ENCODE peak calls at places on chromosomes 3 and 15, in ten cellular contexts. H, T, R, Z, A, K, I, N, D and U are unnamed samples.

GRCh38 chr3:20056727-20057611 is 16.7 kb downstream of the KAT2B start:
- DNase-seq in Z (peak), H (peak), N (no peak), A (no peak), T (no peak), I (no peak), R (peak), K (no peak), D (no peak), U (no peak)

GRCh38 chr3:12222765-12223485 is 64.2 kb upstream of the TIMP4 start:
- DNase-seq in T (no peak), Z (no peak), K (no peak), N (no peak), R (peak), A (no peak), H (no peak), D (no peak), I (no peak), U (peak)

GRCh38 chr3:165279471-165279870 is 83.3 kb upstream of the SLITRK3 start:
- DNase-seq in N (no peak), H (no peak), I (no peak), K (no peak), T (no peak), A (no peak), R (no peak), Z (no peak), D (no peak), U (no peak)

GRCh38 chr3:163722421-163722820 is 1355.9 kb downstream of the SI start:
- DNase-seq in I (no peak), D (no peak), T (no peak), N (no peak), A (no peak), Z (no peak), R (no peak), K (no peak), H (no peak), U (no peak)

GRCh38 chr3:27360113-27361078 is 8.8 kb downstream of the NEK10 start:
- DNase-seq in A (peak), N (no peak), H (peak), Z (no peak), T (no peak), D (no peak), K (peak), R (no peak), I (no peak), U (no peak)

GRCh38 chr15:76328106-76328696 is 8.4 kb upstream of the ISL2 start:
- DNase-seq in I (no peak), Z (no peak), D (no peak), K (no peak), R (no peak), H (no peak), T (no peak), A (no peak), N (no peak), U (no peak)

GRCh38 chr3:49500408-49501257 is 30.6 kb downstream of the DAG1 start:
- DNase-seq in A (peak), T (no peak), R (peak), I (peak), Z (peak), D (no peak), K (no peak), N (no peak), H (peak), U (peak)

GRCh38 chr3:26915208-26915607 is 292.6 kb downstream of the LRRC3B start:
- DNase-seq in R (no peak), D (no peak), A (no peak), K (no peak), Z (no peak), T (no peak), I (no peak), N (no peak), H (no peak), U (no peak)

GRCh38 chr15:55774113-55774970 is 31.4 kb upstream of the PRTG start:
- DNase-seq in R (peak), N (no peak), D (peak), I (no peak), Z (no peak), T (no peak), A (peak), H (peak), K (peak), U (no peak)

GRCh38 chr3:24598691-24599090 is 104.0 kb upstream of the THRB start:
- DNase-seq in N (no peak), K (no peak), R (no peak), T (no peak), Z (no peak), A (no peak), D (no peak), H (no peak), I (no peak), U (no peak)

GRCh38 chr3:13507791-13508339 is 27.8 kb downstream of the HDAC11 start:
- DNase-seq in I (no peak), K (no peak), A (no peak), H (peak), R (peak), T (peak), D (no peak), Z (no peak), N (no peak), U (no peak)

GRCh38 chr15:28109626-28110415 is 10.7 kb upstream of the OCA2 start:
- DNase-seq in A (no peak), Z (no peak), D (no peak), H (no peak), R (no peak), I (no peak), T (no peak), K (no peak), N (no peak), U (no peak)

GRCh38 chr15:80850941-80851451 is 71.8 kb downstream of the CEMIP start:
- DNase-seq in R (no peak), D (no peak), K (no peak), N (no peak), T (no peak), A (no peak), Z (peak), I (no peak), H (no peak), U (no peak)

GRCh38 chr3:37892917-37893595 is 31.4 kb downstream of the CTDSPL start:
- DNase-seq in R (no peak), N (no peak), D (no peak), I (no peak), H (peak), A (no peak), T (no peak), Z (no peak), K (no peak), U (no peak)

GRCh38 chr15:21269121-21269520 is 171.2 kb downstream of the POTEB3 start:
- DNase-seq in A (no peak), Z (no peak), R (no peak), I (no peak), D (no peak), T (no peak), H (peak), N (no peak), K (no peak), U (no peak)

GRCh38 chr3:59286791-59287531 is 237.1 kb upstream of the CFAP20DC start:
- DNase-seq in Z (no peak), K (no peak), N (no peak), I (no peak), H (no peak), A (no peak), T (no peak), R (no peak), D (peak), U (no peak)

GRCh38 chr15:78168591-78168990 is 19.4 kb downstream of the IDH3A start:
- DNase-seq in T (no peak), R (no peak), K (peak), H (no peak), D (no peak), N (no peak), I (no peak), Z (no peak), A (no peak), U (no peak)

GRCh38 chr15:76147906-76148553 is 88.2 kb downstream of the TMEM266 start:
- DNase-seq in N (peak), I (no peak), H (peak), D (peak), A (peak), T (no peak), R (peak), Z (no peak), K (peak), U (no peak)

GRCh38 chr3:124486324-124486723 is 243.9 kb upstream of the UMPS start:
- DNase-seq in A (no peak), H (no peak), K (no peak), Z (no peak), R (no peak), N (no peak), T (no peak), I (no peak), D (no peak), U (no peak)

GRCh38 chr15:89591834-89592233 is 16.6 kb downstream of the TICRR start:
- DNase-seq in I (no peak), A (no peak), K (no peak), D (no peak), Z (no peak), R (no peak), N (no peak), H (no peak), T (no peak), U (no peak)

GRCh38 chr15:83030021-83030420 is 18.6 kb upstream of the C15orf40 start:
- DNase-seq in K (no peak), R (peak), H (no peak), Z (no peak), D (no peak), T (no peak), I (no peak), A (no peak), N (no peak), U (no peak)